ENCODE peak calls at places on chromosomes 7 and 10, in six cellular contexts. F is GM12892, Y is GM12878, T is K562, X is HepG2, R is H1. V is an unnamed sample.

GRCh38 chr10:49426490-49427360 is 30.8 kb upstream of the DRGX start:
- DNase-seq in R (no peak), F (no peak), T (no peak), Y (no peak), X (no peak), V (no peak)

GRCh38 chr10:118571123-118571522 is 24.3 kb downstream of the PRLHR start:
- DNase-seq in F (no peak), T (no peak), Y (no peak), X (no peak), R (no peak), V (no peak)

GRCh38 chr7:77797734-77798393 is 370 bp downstream of the TMEM60 start:
- DNase-seq in T (no peak), X (no peak), Y (no peak), F (no peak), R (no peak), V (no peak)

GRCh38 chr10:108469940-108470339 is 1305.4 kb upstream of the SORCS1 start:
- DNase-seq in Y (no peak), X (no peak), T (no peak), F (no peak), R (no peak), V (no peak)

GRCh38 chr10:77029684-77030407 is 607.8 kb downstream of the KCNMA1 start:
- DNase-seq in X (no peak), F (no peak), R (no peak), T (no peak), Y (no peak), V (no peak)

GRCh38 chr10:23195846-23196200 is 3.7 kb downstream of the PTF1A start:
- DNase-seq in F (no peak), R (no peak), X (no peak), T (no peak), Y (no peak), V (no peak)

GRCh38 chr10:87544750-87545149 is 40.1 kb downstream of the MINPP1 start:
- DNase-seq in X (no peak), Y (no peak), T (no peak), R (no peak), F (no peak), V (no peak)

GRCh38 chr10:18222870-18223269 is 82.6 kb downstream of the CACNB2 start:
- DNase-seq in T (no peak), F (no peak), R (no peak), Y (no peak), X (no peak), V (no peak)

GRCh38 chr7:1403844-1404404 is 55.3 kb downstream of the MICALL2 start:
- DNase-seq in X (no peak), Y (no peak), T (no peak), F (no peak), R (no peak), V (no peak)

GRCh38 chr7:158388928-158389327 is 198.7 kb downstream of the PTPRN2 start:
- DNase-seq in F (no peak), Y (no peak), T (no peak), R (no peak), X (no peak), V (no peak)

GRCh38 chr7:158386355-158386618 is 201.3 kb downstream of the PTPRN2 start:
- DNase-seq in Y (no peak), X (no peak), R (no peak), F (no peak), T (no peak), V (no peak)

GRCh38 chr7:158388072-158388471 is 199.6 kb downstream of the PTPRN2 start:
- DNase-seq in R (no peak), Y (no peak), T (no peak), F (no peak), X (no peak), V (no peak)

GRCh38 chr7:158384746-158385145 is 202.9 kb downstream of the PTPRN2 start:
- DNase-seq in T (no peak), F (no peak), X (no peak), R (no peak), Y (no peak), V (no peak)

GRCh38 chr7:158386866-158387820 is 200.5 kb downstream of the PTPRN2 start:
- DNase-seq in R (no peak), T (no peak), Y (no peak), F (no peak), X (no peak), V (no peak)
- TF ChIP-seq POLR2A in R (no peak), T (no peak), Y (no peak), F (no peak), X (no peak), V (no peak)

DNA sequence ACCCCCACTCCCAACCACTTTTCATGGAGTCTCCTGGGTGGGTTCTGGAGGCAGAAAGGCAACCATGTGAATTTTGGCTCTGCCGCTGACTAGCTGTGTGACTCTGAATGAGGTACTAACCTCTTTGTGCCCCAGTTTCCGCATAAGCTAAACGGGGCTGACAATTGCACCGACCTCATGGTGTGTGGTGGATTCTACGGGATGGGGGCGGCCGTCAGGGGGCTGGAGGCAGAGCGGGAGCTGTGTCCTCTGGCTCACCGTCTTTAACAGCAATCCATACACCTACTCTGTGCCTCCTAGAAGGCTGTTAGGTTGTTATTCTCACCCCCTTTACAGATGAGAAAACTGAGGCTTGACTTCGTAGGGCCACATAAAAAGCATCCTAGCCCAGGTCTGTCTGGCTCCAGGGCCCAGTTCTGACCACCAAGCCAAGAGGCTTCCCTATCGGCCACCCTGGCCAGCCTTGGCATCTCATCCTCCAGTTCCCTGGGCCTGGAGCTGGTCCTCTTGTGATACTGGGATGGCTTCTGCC is 4.3 kb upstream of the SLC29A3 start:
- DNase-seq in R (no peak), T (no peak), Y (no peak), F (no peak), X (no peak), V (no peak)
- TF ChIP-seq TAF1 in R (no peak), T (no peak), Y (no peak), F (no peak), X (no peak), V (no peak)

DNA sequence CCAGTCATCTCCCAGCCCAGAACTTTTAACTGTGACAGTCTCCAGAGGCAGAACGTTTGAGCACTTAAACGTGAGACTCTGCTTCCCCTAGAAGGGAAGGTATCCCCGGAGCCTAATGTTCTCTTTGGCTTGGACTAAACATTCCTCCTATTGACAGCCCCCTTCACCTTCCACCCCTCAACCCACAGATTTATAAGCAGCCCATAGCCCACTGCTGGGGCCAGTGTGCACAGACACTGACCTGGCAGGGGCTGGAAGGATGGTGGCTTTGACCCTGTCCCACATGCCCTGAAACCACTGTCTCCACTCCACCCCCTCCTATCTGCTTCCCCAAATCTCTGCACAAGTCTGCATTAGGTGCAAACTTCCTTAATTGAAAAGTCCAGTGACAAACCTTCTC is 715.0 kb upstream of the IGFBP3 start:
- DNase-seq in F (no peak), X (no peak), Y (no peak), T (no peak), R (no peak), V (no peak)
- TF ChIP-seq POLR2AphosphoS5 in F (no peak), X (no peak), Y (no peak), T (no peak), R (no peak), V (no peak)

DNA sequence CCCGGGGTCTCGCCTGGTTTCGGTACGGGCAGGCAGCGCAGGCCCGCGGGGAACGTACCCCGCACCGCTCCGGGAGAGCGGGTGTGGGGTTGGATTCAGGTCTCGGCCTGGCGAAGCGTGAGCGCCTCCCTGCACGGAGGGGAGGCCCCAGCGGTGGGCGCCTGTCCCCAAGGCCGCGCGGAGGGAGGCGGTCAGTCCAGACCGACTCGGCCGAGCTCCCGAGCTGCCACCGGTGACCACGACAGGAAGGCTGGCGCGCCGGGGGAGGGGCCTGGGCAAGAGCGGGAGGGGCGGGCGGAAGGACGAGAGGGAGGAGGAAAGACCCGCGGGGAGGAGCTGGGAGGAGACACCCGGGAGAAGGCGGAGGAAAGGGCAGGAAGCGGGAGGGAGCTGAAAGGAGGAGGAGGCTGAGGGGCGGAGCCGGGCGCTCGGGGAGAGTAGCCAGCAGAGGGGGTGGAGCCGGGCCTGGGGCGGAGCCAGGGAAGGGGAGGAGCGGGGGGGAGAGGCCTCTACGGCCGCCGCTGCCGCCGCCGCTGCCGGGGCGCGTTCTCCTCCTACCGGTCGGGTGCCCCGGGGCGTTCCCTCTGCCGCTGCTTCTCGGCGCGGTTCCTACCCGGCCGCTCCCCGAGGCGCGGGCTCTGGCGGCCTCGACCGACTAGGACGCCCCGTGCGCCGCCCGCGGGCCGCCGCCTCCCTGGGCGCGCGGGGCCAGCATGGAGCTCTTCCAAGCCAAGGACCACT is at the start of gene INPP5F:
- DNase-seq in R (peak), F (peak), T (peak), X (peak), Y (peak), V (peak)
- TF ChIP-seq POLR2A in R (peak), F (peak), T (peak), X (no peak), Y (peak), V (peak)

V was measured in GM12891.